ENCODE peak calls at places on chromosomes 5 and 9, in five cellular contexts. Y, K, D, P and X are unnamed samples.

GRCh38 chr5:131983244-131983771 is 28.1 kb downstream of the ACSL6 start:
- DNase-seq in P (no peak), K (no peak), D (no peak), Y (peak), X (no peak)

GRCh38 chr9:101705135-101705661 is 33.2 kb downstream of the GRIN3A start:
- DNase-seq in P (peak), K (no peak), D (peak), Y (peak), X (no peak)

GRCh38 chr5:178113141-178113787 is at the start of gene N4BP3:
- DNase-seq in K (peak), Y (peak), P (no peak), D (peak), X (peak)

GRCh38 chr5:150322202-150322601 is 19.5 kb upstream of the ARSI start:
- DNase-seq in P (no peak), K (peak), D (no peak), Y (no peak), X (no peak)

GRCh38 chr5:142006363-142007236 is 6.2 kb downstream of the GNPDA1 start:
- DNase-seq in Y (no peak), P (no peak), K (no peak), D (no peak), X (no peak)

GRCh38 chr9:37806271-37806670 is 5.7 kb downstream of the DCAF10 start:
- DNase-seq in D (no peak), P (no peak), Y (no peak), K (no peak), X (no peak)

GRCh38 chr5:179763215-179763945 is 30.4 kb upstream of the LTC4S start:
- DNase-seq in D (peak), P (peak), Y (peak), K (peak), X (no peak)

GRCh38 chr5:96718635-96719077 is 56.5 kb downstream of the CAST start:
- DNase-seq in D (no peak), Y (peak), P (peak), K (no peak), X (no peak)

GRCh38 chr5:134555889-134556311 is 30.4 kb downstream of the JADE2 start:
- DNase-seq in K (peak), D (peak), Y (no peak), P (peak), X (no peak)

GRCh38 chr5:118554991-118555390 is 433.4 kb downstream of the DTWD2 start:
- DNase-seq in P (no peak), Y (no peak), K (no peak), D (no peak), X (no peak)

GRCh38 chr5:123708074-123708806 is 196.3 kb downstream of the CSNK1G3 start:
- DNase-seq in P (no peak), Y (peak), K (peak), D (no peak), X (no peak)

GRCh38 chr5:93874491-93874890 is 133.1 kb upstream of the POU5F2 start:
- DNase-seq in K (no peak), Y (no peak), D (no peak), P (no peak), X (no peak)

GRCh38 chr5:103327451-103327850 is 68.9 kb downstream of the MACIR start:
- DNase-seq in K (no peak), P (no peak), Y (no peak), D (no peak), X (no peak)

GRCh38 chr5:158773151-158773550 is 326.6 kb downstream of the EBF1 start:
- DNase-seq in K (no peak), Y (no peak), P (no peak), D (no peak), X (no peak)

GRCh38 chr5:33892419-33893151 is 795 bp upstream of the ADAMTS12 start:
- DNase-seq in Y (no peak), D (no peak), K (peak), P (no peak), X (no peak)

GRCh38 chr5:170749911-170750431 is 33.6 kb upstream of the GABRP start:
- DNase-seq in Y (no peak), P (no peak), D (no peak), K (no peak), X (no peak)

GRCh38 chr5:32712463-32713395 is 1.6 kb downstream of the NPR3 start:
- DNase-seq in D (no peak), Y (no peak), K (peak), P (no peak), X (no peak)

GRCh38 chr5:171622010-171622409 is 163.6 kb upstream of the SMIM23 start:
- DNase-seq in D (no peak), P (peak), K (no peak), Y (no peak), X (no peak)

GRCh38 chr5:130109152-130109551 is 204.9 kb downstream of the CHSY3 start:
- DNase-seq in Y (no peak), K (peak), D (peak), P (no peak), X (no peak)

GRCh38 chr5:8825161-8825757 is 720.6 kb downstream of the SEMA5A start:
- DNase-seq in K (no peak), Y (no peak), D (no peak), P (no peak), X (no peak)

GRCh38 chr9:127264462-127265040 is at the start of gene GARNL3:
- DNase-seq in Y (no peak), P (no peak), K (no peak), D (no peak), X (no peak)

GRCh38 chr5:95858023-95858461 is 35.5 kb upstream of the GLRX start:
- DNase-seq in K (peak), D (no peak), P (peak), Y (peak), X (no peak)

GRCh38 chr9:135533093-135533492 is 11.9 kb downstream of the LCN1 start:
- DNase-seq in Y (no peak), K (no peak), P (no peak), D (no peak), X (no peak)

GRCh38 chr5:7876867-7877266 is 7.9 kb downstream of the MTRR start:
- DNase-seq in P (no peak), D (no peak), Y (no peak), K (peak), X (no peak)

GRCh38 chr5:134005415-134006118 is 792 bp upstream of the VDAC1 start:
- DNase-seq in D (no peak), P (peak), Y (no peak), K (peak), X (no peak)

GRCh38 chr9:112078432-112078831 is 96.7 kb downstream of the SUSD1 start:
- DNase-seq in P (no peak), K (no peak), Y (no peak), D (peak), X (no peak)

DNA sequence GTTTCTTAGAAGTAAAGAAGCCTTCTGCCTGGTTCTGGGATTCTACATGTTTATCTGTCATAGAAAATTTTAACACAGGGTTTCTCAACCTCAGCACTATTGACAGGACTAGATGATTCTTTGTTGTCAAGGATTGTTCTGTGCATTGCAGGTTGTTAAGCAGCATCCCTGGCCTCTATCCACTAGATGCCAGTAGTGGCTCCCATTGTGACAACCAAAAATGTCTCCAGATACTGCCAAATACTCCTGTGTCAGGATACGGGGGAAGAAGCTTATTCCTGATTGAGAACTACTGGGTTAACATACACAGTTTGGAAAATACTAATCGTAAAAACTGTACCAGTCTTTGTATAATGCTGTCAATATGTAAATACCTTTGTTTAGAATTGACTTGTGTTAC is 167.1 kb downstream of the NIPBL start:
- DNase-seq in D (no peak), Y (no peak), P (no peak), K (no peak), X (no peak)
- TF ChIP-seq CTCF in D (no peak), Y (no peak), P (no peak), K (no peak), X (peak)

GRCh38 chr5:75330404-75330803 is 6.6 kb upstream of the HMGCR start:
- DNase-seq in Y (no peak), P (no peak), D (no peak), K (no peak), X (no peak)

GRCh38 chr5:75336625-75337336 is at the start of gene HMGCR:
- DNase-seq in D (peak), P (peak), K (peak), Y (peak), X (peak)

GRCh38 chr5:75335952-75336624 is 932 bp upstream of the HMGCR start:
- DNase-seq in Y (no peak), D (no peak), K (peak), P (no peak), X (no peak)

GRCh38 chr5:75335486-75335885 is 1.5 kb upstream of the HMGCR start:
- DNase-seq in P (no peak), K (no peak), D (no peak), Y (no peak), X (no peak)

DNA sequence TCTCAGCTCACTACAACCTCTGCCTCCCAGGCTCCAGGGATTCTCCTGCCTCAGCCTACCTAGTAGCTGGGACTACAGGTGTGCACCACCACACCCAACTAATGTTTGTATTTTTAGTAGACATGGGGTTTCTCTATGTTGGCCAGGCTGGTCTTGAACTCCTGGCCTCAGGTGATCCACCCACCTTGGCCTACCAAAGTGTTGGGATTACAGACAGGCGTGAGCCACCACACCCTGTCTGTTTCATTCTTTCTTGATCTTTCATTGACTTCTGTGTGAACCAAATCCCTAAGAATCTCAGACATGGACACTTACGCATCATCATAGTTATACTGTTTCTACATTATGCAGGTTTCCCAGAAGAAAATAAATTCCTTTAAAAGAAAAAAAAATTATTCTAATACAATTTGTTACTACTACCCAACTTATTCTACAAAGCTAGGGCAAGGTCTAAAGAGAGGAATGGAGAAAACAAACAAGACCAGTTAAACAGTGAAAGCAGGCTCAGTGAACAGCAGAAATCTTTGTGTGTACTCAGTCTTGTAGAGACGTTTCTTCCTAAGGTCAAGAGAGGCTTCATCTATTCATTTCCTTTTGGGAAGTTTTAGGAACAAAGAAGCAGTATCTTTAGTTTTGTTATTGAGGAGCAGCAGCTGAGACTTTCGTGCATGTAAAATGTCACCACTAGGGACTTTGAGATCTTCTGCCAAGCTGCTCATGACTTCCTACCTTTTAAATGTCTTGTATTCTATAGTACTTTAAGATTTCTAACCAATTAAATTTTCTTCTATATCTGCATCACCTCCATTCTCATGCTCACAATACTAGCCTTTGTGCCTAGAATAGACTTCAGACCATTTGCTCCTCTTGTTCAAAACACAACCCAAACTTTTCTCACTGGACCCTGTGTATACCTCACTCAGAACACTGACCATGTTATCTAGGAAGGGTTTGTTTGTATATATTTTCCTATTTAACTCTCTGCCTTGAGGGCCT is 5.6 kb upstream of the HMGCR start:
- DNase-seq in K (no peak), P (no peak), D (no peak), Y (no peak), X (no peak)
- TF ChIP-seq CTCF in K (no peak), P (no peak), D (no peak), Y (no peak), X (peak)

DNA sequence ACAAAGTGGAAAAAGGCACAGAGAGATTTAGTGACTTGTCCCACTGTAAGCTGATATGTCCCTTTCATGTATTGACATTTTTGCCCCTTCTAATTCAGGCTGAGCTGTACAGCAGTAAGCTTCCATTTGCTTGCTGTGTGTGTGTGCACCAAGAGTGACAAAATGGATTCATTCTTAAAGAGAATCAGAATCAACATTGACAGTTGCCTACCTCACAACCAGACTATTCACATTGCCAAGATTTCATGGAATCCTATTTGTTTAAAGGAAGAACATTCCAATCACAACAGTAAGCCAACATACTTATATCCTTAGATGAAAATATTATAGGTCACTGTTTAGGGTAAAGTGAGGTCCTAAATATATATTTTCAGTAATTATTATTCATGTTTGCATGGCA is 102.6 kb downstream of the TMEM232 start:
- DNase-seq in K (peak), D (no peak), P (no peak), Y (no peak), X (no peak)
- TF ChIP-seq CTCF in K (no peak), D (no peak), P (no peak), Y (no peak), X (no peak)

GRCh38 chr9:84748112-84748511 is 78.6 kb downstream of the NTRK2 start:
- DNase-seq in Y (no peak), P (no peak), D (no peak), K (no peak), X (no peak)

GRCh38 chr9:84744195-84744594 is 74.7 kb downstream of the NTRK2 start:
- DNase-seq in Y (no peak), D (no peak), P (no peak), K (no peak), X (no peak)

GRCh38 chr9:84738353-84738752 is 68.8 kb downstream of the NTRK2 start:
- DNase-seq in P (no peak), D (no peak), Y (no peak), K (no peak), X (no peak)

GRCh38 chr9:84744726-84745125 is 75.2 kb downstream of the NTRK2 start:
- DNase-seq in P (no peak), Y (no peak), D (no peak), K (no peak), X (no peak)

DNA sequence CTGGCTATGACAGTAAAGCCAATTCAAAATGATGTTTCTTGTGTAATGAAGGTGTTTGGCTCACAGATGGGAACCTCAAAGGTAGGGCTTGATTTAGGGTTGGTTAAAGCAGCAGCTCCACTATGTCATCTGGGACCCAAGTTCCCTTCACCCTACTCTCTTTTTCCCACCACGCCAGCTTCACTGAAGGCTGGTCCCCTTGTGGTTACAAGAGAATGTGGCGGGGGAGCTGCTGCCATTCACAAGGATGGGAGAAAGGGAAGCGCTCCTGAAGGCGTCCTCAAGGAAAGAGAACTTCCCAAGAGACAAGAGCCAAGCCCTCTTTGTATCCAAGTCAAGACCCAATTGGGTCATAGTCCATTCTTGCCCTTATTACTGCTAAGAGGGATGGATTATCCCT is 72.7 kb downstream of the NTRK2 start:
- DNase-seq in P (no peak), D (no peak), Y (no peak), K (no peak), X (no peak)
- TF ChIP-seq CTCF in P (no peak), D (no peak), Y (no peak), K (no peak), X (no peak)

GRCh38 chr5:107636555-107636954 is 34.2 kb downstream of the EFNA5 start:
- DNase-seq in K (no peak), Y (no peak), D (no peak), P (no peak), X (no peak)

GRCh38 chr5:107631805-107632362 is 38.9 kb downstream of the EFNA5 start:
- DNase-seq in P (no peak), D (no peak), K (no peak), Y (no peak), X (no peak)

GRCh38 chr5:107633171-107633901 is 37.4 kb downstream of the EFNA5 start:
- DNase-seq in D (no peak), K (peak), P (no peak), Y (no peak), X (no peak)

GRCh38 chr5:107639990-107640389 is 30.7 kb downstream of the EFNA5 start:
- DNase-seq in P (no peak), Y (no peak), K (no peak), D (no peak), X (no peak)

GRCh38 chr5:107635276-107635675 is 35.5 kb downstream of the EFNA5 start:
- DNase-seq in P (no peak), Y (no peak), K (no peak), D (no peak), X (no peak)
- TF ChIP-seq CTCF in P (no peak), Y (no peak), K (no peak), D (no peak), X (no peak)